ENCODE peak calls at places on chromosomes 2 and 18, in five cellular contexts. One of them, this sample, is unnamed.

GRCh38 chr2:152813381-152813780 is 95.0 kb downstream of the ARL6IP6 start:
- DNase-seq in RPMI7951: no peak
- DNase-seq in fibroblast of lung: no peak
- DNase-seq in GM04504: no peak
- DNase-seq in fibroblast of gingiva: no peak
- DNase-seq in this sample: no peak

GRCh38 chr2:48287971-48288370 is 242.0 kb upstream of the STON1 start:
- DNase-seq in RPMI7951: no peak
- DNase-seq in fibroblast of lung: no peak
- DNase-seq in fibroblast of gingiva: no peak
- DNase-seq in GM04504: no peak
- DNase-seq in this sample: no peak

GRCh38 chr2:169300617-169301530 is 61.5 kb downstream of the LRP2 start:
- DNase-seq in fibroblast of gingiva: no peak
- DNase-seq in RPMI7951: no peak
- DNase-seq in GM04504: no peak
- DNase-seq in fibroblast of lung: no peak
- DNase-seq in this sample: no peak

GRCh38 chr2:8676191-8676914 is 5.5 kb upstream of the ID2 start:
- DNase-seq in GM04504: peak; percentile 75
- DNase-seq in fibroblast of lung: peak; percentile 86
- DNase-seq in fibroblast of gingiva: peak; percentile 90
- DNase-seq in RPMI7951: peak; percentile 69
- DNase-seq in this sample: peak; percentile 82

GRCh38 chr2:108267117-108267516 is 21.6 kb upstream of the SULT1C2 start:
- DNase-seq in fibroblast of lung: peak; percentile 62
- DNase-seq in GM04504: peak; percentile 6
- DNase-seq in fibroblast of gingiva: peak; percentile 66
- DNase-seq in RPMI7951: peak; percentile 48
- DNase-seq in this sample: peak; percentile 67

GRCh38 chr2:37367984-37368383 is 23.6 kb downstream of the QPCT start:
- DNase-seq in fibroblast of lung: no peak
- DNase-seq in RPMI7951: no peak
- DNase-seq in GM04504: no peak
- DNase-seq in fibroblast of gingiva: no peak
- DNase-seq in this sample: no peak

GRCh38 chr18:54983041-54983686 is 23.9 kb upstream of the CCDC68 start:
- DNase-seq in fibroblast of gingiva: peak; percentile 49
- DNase-seq in fibroblast of lung: peak; percentile 84
- DNase-seq in GM04504: peak; percentile 38
- DNase-seq in RPMI7951: peak; percentile 66
- DNase-seq in this sample: peak; percentile 58

GRCh38 chr2:221465776-221466175 is 106.3 kb downstream of the EPHA4 start:
- DNase-seq in GM04504: no peak
- DNase-seq in fibroblast of gingiva: no peak
- DNase-seq in RPMI7951: peak; percentile 91
- DNase-seq in fibroblast of lung: no peak
- DNase-seq in this sample: no peak

This sample was measured in stromal cell of bone marrow.